ENCODE peak calls at places on chromosomes 13 and 19, in ten cellular contexts. Y is HCT116, K is stomach, G is GM23338, Q is GM12892, E is upper lobe of left lung, R is transverse colon, V is esophagus muscularis mucosa, A is K562, X is H1. W is an unnamed sample.
A peak's percentile ranks its signal among the peaks of the same experiment; 100 is the strongest.

GRCh38 chr13:62767473-62767872 is 1351.8 kb upstream of the PCDH20 start:
- DNase-seq in Y (no peak), K (no peak), G (no peak), Q (no peak), E (no peak), R (no peak), V (no peak), A (no peak), X (no peak), W (no peak)

GRCh38 chr19:57559008-57559403 is 657 bp downstream of the ZNF550 start:
- DNase-seq in Y (no peak), K (no peak), G (peak; percentile 55), Q (peak; percentile 37), E (peak; percentile 26), R (peak; percentile 10), V (no peak), A (peak; percentile 19), X (no peak), W (no peak)

GRCh38 chr13:107680115-107680514 is 535.2 kb downstream of the LIG4 start:
- DNase-seq in Y (no peak), K (no peak), G (no peak), Q (no peak), E (no peak), R (no peak), V (no peak), A (no peak), X (no peak), W (no peak)

GRCh38 chr19:53432088-53432661 is 391 bp downstream of the ZNF761 start:
- DNase-seq in Y (no peak), K (peak; percentile 27), G (peak; percentile 50), Q (no peak), E (peak; percentile 24), R (peak; percentile 34), V (no peak), A (peak; percentile 39), X (no peak), W (no peak)

GRCh38 chr19:5947435-5947834 is 30.5 kb downstream of the RANBP3 start:
- DNase-seq in Y (no peak), K (peak; percentile 37), G (no peak), Q (no peak), E (peak; percentile 64), R (peak; percentile 64), V (no peak), A (no peak), X (no peak), W (no peak)

GRCh38 chr13:21137696-21138095 is 38.7 kb downstream of the SKA3 start:
- DNase-seq in Y (peak; percentile 59), K (no peak), G (no peak), Q (no peak), E (peak; percentile 22), R (no peak), V (no peak), A (no peak), X (no peak), W (no peak)

GRCh38 chr13:84037937-84038464 is 155.7 kb upstream of the SLITRK1 start:
- DNase-seq in Y (no peak), K (no peak), G (no peak), Q (no peak), E (no peak), R (no peak), V (no peak), A (no peak), X (no peak), W (no peak)

GRCh38 chr19:48867119-48867921 is 1.1 kb downstream of the PLEKHA4 start:
- DNase-seq in Y (no peak), K (no peak), G (no peak), Q (no peak), E (no peak), R (no peak), V (no peak), A (peak; percentile 26), X (no peak), W (no peak)

GRCh38 chr19:19096641-19097627 is 33.1 kb downstream of the SLC25A42 start:
- DNase-seq in Y (peak; percentile 71), K (no peak), G (no peak), Q (no peak), E (no peak), R (peak; percentile 65), V (no peak), A (no peak), X (no peak), W (no peak)

GRCh38 chr13:113491418-113491883 is 940 bp upstream of the DCUN1D2 start:
- DNase-seq in Y (no peak), K (peak; percentile 37), G (peak; percentile 76), Q (no peak), E (no peak), R (peak; percentile 33), V (no peak), A (peak; percentile 16), X (no peak), W (no peak)

GRCh38 chr13:67230243-67230773 is at the start of gene PCDH9:
- DNase-seq in Y (no peak), K (peak; percentile 95), G (peak; percentile 96), Q (peak; percentile 52), E (peak; percentile 94), R (peak; percentile 87), V (peak; percentile 98), A (peak; percentile 89), X (peak; percentile 81), W (peak; percentile 92)

GRCh38 chr13:97257228-97257755 is 35.2 kb downstream of the MBNL2 start:
- DNase-seq in Y (no peak), K (no peak), G (no peak), Q (no peak), E (no peak), R (no peak), V (no peak), A (no peak), X (no peak), W (no peak)

GRCh38 chr13:97259787-97260641 is 37.9 kb downstream of the MBNL2 start:
- DNase-seq in Y (no peak), K (no peak), G (no peak), Q (no peak), E (no peak), R (no peak), V (no peak), A (peak; percentile 76), X (no peak), W (no peak)

GRCh38 chr13:97257800-97258799 is 36.0 kb downstream of the MBNL2 start:
- DNase-seq in Y (peak; percentile 93), K (no peak), G (peak; percentile 79), Q (no peak), E (peak; percentile 41), R (no peak), V (no peak), A (peak; percentile 64), X (no peak), W (no peak)

GRCh38 chr13:97256343-97256783 is 34.2 kb downstream of the MBNL2 start:
- DNase-seq in Y (peak; percentile 98), K (no peak), G (no peak), Q (no peak), E (no peak), R (no peak), V (no peak), A (peak; percentile 20), X (no peak), W (no peak)

GRCh38 chr13:97258801-97259200 is 36.7 kb downstream of the MBNL2 start:
- DNase-seq in Y (no peak), K (no peak), G (no peak), Q (no peak), E (no peak), R (no peak), V (no peak), A (no peak), X (no peak), W (no peak)
- TF ChIP-seq POLR2AphosphoS5 in Y (no peak), K (no peak), G (no peak), Q (no peak), E (no peak), R (no peak), V (no peak), A (no peak), X (no peak), W (no peak)

GRCh38 chr19:46745030-46745429 is 827 bp upstream of the FKRP start:
- DNase-seq in Y (no peak), K (no peak), G (no peak), Q (no peak), E (no peak), R (no peak), V (no peak), A (no peak), X (no peak), W (no peak)
- TF ChIP-seq POLR2AphosphoS5 in Y (no peak), K (no peak), G (no peak), Q (no peak), E (no peak), R (no peak), V (no peak), A (no peak), X (no peak), W (no peak)

DNA sequence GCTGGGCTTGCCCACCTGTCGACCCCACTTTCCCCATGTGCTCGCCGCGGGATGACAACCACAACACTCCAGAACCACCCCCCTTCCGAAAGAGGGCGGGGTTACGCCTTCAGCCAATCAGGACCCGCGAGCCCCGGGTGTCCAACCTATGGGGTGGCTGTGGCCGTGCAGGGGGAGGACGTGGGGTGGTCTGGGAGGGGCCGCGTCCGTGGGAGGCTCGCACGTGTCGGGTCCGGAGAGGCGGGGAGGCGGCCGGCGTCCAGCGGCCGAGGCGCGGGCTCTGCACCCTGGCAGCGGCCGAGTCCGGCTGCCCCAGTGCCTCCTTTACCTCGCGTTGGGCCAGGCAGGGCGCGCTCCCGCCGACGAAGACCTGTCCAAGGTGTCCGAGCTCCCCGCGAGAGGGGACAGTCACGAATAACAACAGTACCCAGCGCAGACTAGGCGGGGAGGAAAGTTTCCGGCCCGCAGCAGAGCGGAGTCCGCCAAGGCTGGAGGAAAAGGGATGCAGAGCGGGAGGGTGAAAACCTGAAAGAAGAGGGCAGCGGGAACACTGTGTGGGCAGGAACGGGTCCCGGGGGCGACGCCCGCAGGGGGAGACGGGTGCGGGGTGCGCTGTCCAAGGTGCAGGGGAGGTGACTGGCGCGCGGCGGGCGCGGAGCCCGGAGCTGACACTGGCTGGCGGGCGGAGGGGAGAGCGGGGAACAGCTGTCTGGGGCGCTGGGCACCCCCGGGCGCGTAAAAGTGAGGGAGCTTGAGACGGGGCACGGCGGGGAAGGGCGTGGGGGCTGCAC is 896 bp downstream of the ENOX1 start:
- DNase-seq in Y (no peak), K (peak; percentile 70), G (peak; percentile 70), Q (peak; percentile 30), E (peak; percentile 21), R (peak; percentile 69), V (peak; percentile 95), A (peak; percentile 6), X (no peak), W (peak; percentile 85)
- TF ChIP-seq POLR2AphosphoS5 in Y (no peak), K (no peak), G (no peak), Q (no peak), E (no peak), R (no peak), V (peak; percentile 44), A (no peak), X (no peak), W (peak; percentile 55)

DNA sequence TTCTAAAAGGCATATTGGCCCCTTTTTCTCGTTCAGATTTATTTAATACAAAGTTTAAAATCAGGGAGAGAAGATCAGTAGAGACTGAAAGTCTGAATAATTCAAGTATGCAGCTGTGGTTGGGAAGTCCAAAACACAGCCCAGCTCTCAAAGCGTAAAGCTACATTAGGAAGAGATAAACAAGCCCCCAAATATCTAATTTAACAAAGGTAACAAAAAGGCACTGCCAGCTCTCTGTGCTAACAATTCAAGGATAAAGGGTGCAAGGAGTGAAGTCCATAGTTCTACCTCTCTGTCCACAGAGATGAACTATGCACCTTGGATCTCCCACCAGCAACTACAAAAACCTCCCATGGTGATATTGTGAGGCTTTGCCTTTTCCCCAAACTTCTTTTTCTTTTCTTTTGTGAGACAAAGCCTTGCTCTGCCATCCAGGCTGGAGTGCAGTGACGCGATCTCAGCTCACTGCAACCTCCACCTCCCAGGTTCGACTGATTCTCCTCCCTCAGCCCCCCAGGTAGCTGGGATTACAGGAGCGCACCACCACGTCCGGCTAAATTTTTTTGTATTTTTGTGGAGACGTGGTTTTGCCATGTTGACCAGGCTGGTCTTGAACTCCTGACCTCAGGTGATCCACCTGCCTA is 104.4 kb downstream of the LHFPL6 start:
- DNase-seq in Y (no peak), K (no peak), G (peak; percentile 58), Q (no peak), E (no peak), R (no peak), V (peak; percentile 42), A (no peak), X (no peak), W (no peak)
- TF ChIP-seq POLR2AphosphoS5 in Y (no peak), K (no peak), G (no peak), Q (no peak), E (no peak), R (no peak), V (no peak), A (no peak), X (no peak), W (no peak)

W was measured in prostate gland.